ENCODE peak calls at places on chromosomes 7 and 10, in nine cellular contexts. One of them, this sample, is unnamed.

GRCh38 chr10:70132098-70133029 is at the start of gene AIFM2:
- DNase-seq in GM20000: peak; percentile 88
- DNase-seq in KBM-7: peak; percentile 49
- DNase-seq in SW480: peak; percentile 71
- DNase-seq in left lung: peak; percentile 84
- DNase-seq in GM12892: peak; percentile 86
- DNase-seq in AG09319: peak; percentile 49
- DNase-seq in activated naive CD4-positive, alpha-beta T cell: peak; percentile 10
- DNase-seq in brain pericyte: no peak
- DNase-seq in this sample: peak; percentile 90

GRCh38 chr7:128206747-128207500 is 34.2 kb upstream of the LEP start:
- DNase-seq in GM20000: no peak
- DNase-seq in KBM-7: no peak
- DNase-seq in SW480: no peak
- DNase-seq in left lung: no peak
- DNase-seq in GM12892: no peak
- DNase-seq in AG09319: no peak
- DNase-seq in activated naive CD4-positive, alpha-beta T cell: no peak
- DNase-seq in brain pericyte: no peak
- DNase-seq in this sample: no peak

GRCh38 chr7:38311329-38311937 is 38.0 kb upstream of the TARP start:
- DNase-seq in GM20000: peak; percentile 70
- DNase-seq in KBM-7: peak; percentile 62
- DNase-seq in SW480: no peak
- DNase-seq in left lung: peak; percentile 70
- DNase-seq in GM12892: peak; percentile 48
- DNase-seq in AG09319: no peak
- DNase-seq in activated naive CD4-positive, alpha-beta T cell: no peak
- DNase-seq in brain pericyte: no peak
- DNase-seq in this sample: no peak

GRCh38 chr7:148474421-148474820 is 116.1 kb upstream of the C7orf33 start:
- DNase-seq in GM20000: no peak
- DNase-seq in KBM-7: no peak
- DNase-seq in SW480: no peak
- DNase-seq in left lung: no peak
- DNase-seq in GM12892: no peak
- DNase-seq in AG09319: no peak
- DNase-seq in activated naive CD4-positive, alpha-beta T cell: no peak
- DNase-seq in brain pericyte: no peak
- DNase-seq in this sample: no peak

GRCh38 chr7:150668472-150668911 is 17.0 kb upstream of the GIMAP2 start:
- DNase-seq in GM20000: peak; percentile 70
- DNase-seq in KBM-7: peak; percentile 62
- DNase-seq in SW480: no peak
- DNase-seq in left lung: no peak
- DNase-seq in GM12892: no peak
- DNase-seq in AG09319: no peak
- DNase-seq in activated naive CD4-positive, alpha-beta T cell: no peak
- DNase-seq in brain pericyte: no peak
- DNase-seq in this sample: peak; percentile 10

GRCh38 chr10:119203006-119203405 is 4.4 kb upstream of the GRK5 start:
- DNase-seq in GM20000: no peak
- DNase-seq in KBM-7: no peak
- DNase-seq in SW480: no peak
- DNase-seq in left lung: no peak
- DNase-seq in GM12892: no peak
- DNase-seq in AG09319: no peak
- DNase-seq in activated naive CD4-positive, alpha-beta T cell: no peak
- DNase-seq in brain pericyte: no peak
- DNase-seq in this sample: no peak

GRCh38 chr7:31796375-31796774 is 109.4 kb downstream of the PPP1R17 start:
- DNase-seq in GM20000: no peak
- DNase-seq in KBM-7: no peak
- DNase-seq in SW480: no peak
- DNase-seq in left lung: no peak
- DNase-seq in GM12892: no peak
- DNase-seq in AG09319: no peak
- DNase-seq in activated naive CD4-positive, alpha-beta T cell: no peak
- DNase-seq in brain pericyte: no peak
- DNase-seq in this sample: no peak

GRCh38 chr10:79184141-79184625 is 115.4 kb downstream of the ZMIZ1 start:
- DNase-seq in GM20000: no peak
- DNase-seq in KBM-7: no peak
- DNase-seq in SW480: peak; percentile 75
- DNase-seq in left lung: peak; percentile 78
- DNase-seq in GM12892: no peak
- DNase-seq in AG09319: no peak
- DNase-seq in activated naive CD4-positive, alpha-beta T cell: no peak
- DNase-seq in brain pericyte: no peak
- DNase-seq in this sample: peak; percentile 99

GRCh38 chr10:103742779-103743178 is 112.6 kb downstream of the SH3PXD2A start:
- DNase-seq in GM20000: no peak
- DNase-seq in KBM-7: no peak
- DNase-seq in SW480: no peak
- DNase-seq in left lung: no peak
- DNase-seq in GM12892: no peak
- DNase-seq in AG09319: no peak
- DNase-seq in activated naive CD4-positive, alpha-beta T cell: no peak
- DNase-seq in brain pericyte: no peak
- DNase-seq in this sample: no peak

GRCh38 chr7:64515781-64516180 is 47.1 kb downstream of the ZNF680 start:
- DNase-seq in GM20000: no peak
- DNase-seq in KBM-7: no peak
- DNase-seq in SW480: no peak
- DNase-seq in left lung: no peak
- DNase-seq in GM12892: no peak
- DNase-seq in AG09319: no peak
- DNase-seq in activated naive CD4-positive, alpha-beta T cell: no peak
- DNase-seq in brain pericyte: no peak
- DNase-seq in this sample: no peak

GRCh38 chr7:68980011-68980410 is 618.3 kb upstream of the AUTS2 start:
- DNase-seq in GM20000: no peak
- DNase-seq in KBM-7: no peak
- DNase-seq in SW480: no peak
- DNase-seq in left lung: no peak
- DNase-seq in GM12892: no peak
- DNase-seq in AG09319: no peak
- DNase-seq in activated naive CD4-positive, alpha-beta T cell: no peak
- DNase-seq in brain pericyte: no peak
- DNase-seq in this sample: no peak

GRCh38 chr7:55898287-55898686 is 11.0 kb downstream of the ZNF713 start:
- DNase-seq in GM20000: no peak
- DNase-seq in KBM-7: peak; percentile 14
- DNase-seq in SW480: no peak
- DNase-seq in left lung: no peak
- DNase-seq in GM12892: no peak
- DNase-seq in AG09319: no peak
- DNase-seq in activated naive CD4-positive, alpha-beta T cell: no peak
- DNase-seq in brain pericyte: no peak
- DNase-seq in this sample: no peak

GRCh38 chr10:132399117-132400035 is 2.4 kb downstream of the PWWP2B start:
- DNase-seq in GM20000: no peak
- DNase-seq in KBM-7: no peak
- DNase-seq in SW480: peak; percentile 88
- DNase-seq in left lung: no peak
- DNase-seq in GM12892: no peak
- DNase-seq in AG09319: no peak
- DNase-seq in activated naive CD4-positive, alpha-beta T cell: no peak
- DNase-seq in brain pericyte: no peak
- DNase-seq in this sample: no peak

GRCh38 chr7:18212788-18213187 is 185.1 kb upstream of the PRPS1L1 start:
- DNase-seq in GM20000: no peak
- DNase-seq in KBM-7: no peak
- DNase-seq in SW480: no peak
- DNase-seq in left lung: no peak
- DNase-seq in GM12892: no peak
- DNase-seq in AG09319: peak; percentile 70
- DNase-seq in activated naive CD4-positive, alpha-beta T cell: no peak
- DNase-seq in brain pericyte: peak; percentile 29
- DNase-seq in this sample: no peak

GRCh38 chr7:80128918-80129317 is 5.7 kb upstream of the GNAI1 start:
- DNase-seq in GM20000: no peak
- DNase-seq in KBM-7: peak; percentile 84
- DNase-seq in SW480: no peak
- DNase-seq in left lung: no peak
- DNase-seq in GM12892: no peak
- DNase-seq in AG09319: no peak
- DNase-seq in activated naive CD4-positive, alpha-beta T cell: no peak
- DNase-seq in brain pericyte: no peak
- DNase-seq in this sample: no peak

GRCh38 chr7:69780377-69780776 is 182.1 kb downstream of the AUTS2 start:
- DNase-seq in GM20000: no peak
- DNase-seq in KBM-7: no peak
- DNase-seq in SW480: peak; percentile 96
- DNase-seq in left lung: no peak
- DNase-seq in GM12892: no peak
- DNase-seq in AG09319: no peak
- DNase-seq in activated naive CD4-positive, alpha-beta T cell: no peak
- DNase-seq in brain pericyte: no peak
- DNase-seq in this sample: peak; percentile 97

GRCh38 chr10:93854985-93855384 is 38.8 kb upstream of the SLC35G1 start:
- DNase-seq in GM20000: no peak
- DNase-seq in KBM-7: no peak
- DNase-seq in SW480: no peak
- DNase-seq in left lung: no peak
- DNase-seq in GM12892: no peak
- DNase-seq in AG09319: no peak
- DNase-seq in activated naive CD4-positive, alpha-beta T cell: no peak
- DNase-seq in brain pericyte: no peak
- DNase-seq in this sample: no peak

GRCh38 chr10:30155401-30155800 is 96.0 kb upstream of the JCAD start:
- DNase-seq in GM20000: peak; percentile 44
- DNase-seq in KBM-7: peak; percentile 34
- DNase-seq in SW480: no peak
- DNase-seq in left lung: no peak
- DNase-seq in GM12892: no peak
- DNase-seq in AG09319: no peak
- DNase-seq in activated naive CD4-positive, alpha-beta T cell: no peak
- DNase-seq in brain pericyte: peak; percentile 34
- DNase-seq in this sample: no peak

GRCh38 chr7:100219271-100219737 is 445 bp upstream of the PVRIG start:
- DNase-seq in GM20000: no peak
- DNase-seq in KBM-7: no peak
- DNase-seq in SW480: no peak
- DNase-seq in left lung: no peak
- DNase-seq in GM12892: no peak
- DNase-seq in AG09319: no peak
- DNase-seq in activated naive CD4-positive, alpha-beta T cell: no peak
- DNase-seq in brain pericyte: no peak
- DNase-seq in this sample: no peak

GRCh38 chr10:75662715-75663114 is 231.3 kb downstream of the LRMDA start:
- DNase-seq in GM20000: no peak
- DNase-seq in KBM-7: no peak
- DNase-seq in SW480: no peak
- DNase-seq in left lung: peak; percentile 54
- DNase-seq in GM12892: no peak
- DNase-seq in AG09319: peak; percentile 18
- DNase-seq in activated naive CD4-positive, alpha-beta T cell: no peak
- DNase-seq in brain pericyte: no peak
- DNase-seq in this sample: no peak

GRCh38 chr10:66833861-66834260 is 92.0 kb upstream of the LRRTM3 start:
- DNase-seq in GM20000: no peak
- DNase-seq in KBM-7: no peak
- DNase-seq in SW480: no peak
- DNase-seq in left lung: no peak
- DNase-seq in GM12892: no peak
- DNase-seq in AG09319: no peak
- DNase-seq in activated naive CD4-positive, alpha-beta T cell: no peak
- DNase-seq in brain pericyte: no peak
- DNase-seq in this sample: peak; percentile 69

GRCh38 chr7:20787658-20788057 is 972 bp upstream of the SP8 start:
- DNase-seq in GM20000: no peak
- DNase-seq in KBM-7: no peak
- DNase-seq in SW480: peak; percentile 42
- DNase-seq in left lung: no peak
- DNase-seq in GM12892: no peak
- DNase-seq in AG09319: no peak
- DNase-seq in activated naive CD4-positive, alpha-beta T cell: no peak
- DNase-seq in brain pericyte: no peak
- DNase-seq in this sample: no peak

GRCh38 chr10:15419279-15419874 is 48.3 kb upstream of the FAM171A1 start:
- DNase-seq in GM20000: peak; percentile 49
- DNase-seq in KBM-7: peak; percentile 59
- DNase-seq in SW480: peak; percentile 32
- DNase-seq in left lung: no peak
- DNase-seq in GM12892: no peak
- DNase-seq in AG09319: no peak
- DNase-seq in activated naive CD4-positive, alpha-beta T cell: no peak
- DNase-seq in brain pericyte: no peak
- DNase-seq in this sample: no peak